ENCODE peak calls at places on chromosomes 16 and 17, in eight cellular contexts. H is esophagus muscularis mucosa, I is adrenal gland, Z is IMR-90, J is transverse colon, A is uterus, U is heart left ventricle, Q is esophagus squamous epithelium. X is an unnamed sample.

GRCh38 chr17:33499025-33499424 is 205.9 kb upstream of the ASIC2 start:
- DNase-seq in Z (no peak), U (no peak), H (no peak), Q (no peak), I (no peak), J (no peak), A (no peak), X (no peak)

GRCh38 chr17:78934681-78935418 is 9.7 kb upstream of the TIMP2 start:
- DNase-seq in I (no peak), J (no peak), Q (no peak), H (no peak), A (no peak), U (no peak), Z (peak), X (peak)

GRCh38 chr17:38539386-38539785 is 66.4 kb downstream of the SRCIN1 start:
- DNase-seq in I (no peak), Q (no peak), J (no peak), H (no peak), Z (no peak), U (no peak), A (no peak), X (no peak)

GRCh38 chr16:35308674-35309073 is 1849.3 kb downstream of the TP53TG3F start:
- DNase-seq in Z (no peak), Q (no peak), U (no peak), H (no peak), I (no peak), J (no peak), A (no peak), X (no peak)

GRCh38 chr17:17911003-17911613 is 61.1 kb downstream of the TOM1L2 start:
- DNase-seq in A (no peak), J (no peak), Q (no peak), Z (no peak), I (no peak), H (no peak), U (no peak), X (no peak)

GRCh38 chr17:7204828-7205461 is 14.7 kb downstream of the DLG4 start:
- DNase-seq in U (peak), I (peak), A (peak), H (peak), Q (peak), Z (peak), J (peak), X (peak)

GRCh38 chr17:43467981-43468541 is 15.7 kb upstream of the DHX8 start:
- DNase-seq in Z (peak), I (peak), U (no peak), H (no peak), A (peak), J (no peak), Q (no peak), X (no peak)

GRCh38 chr17:76672892-76673291 is 29.3 kb upstream of the ST6GALNAC1 start:
- DNase-seq in I (peak), A (no peak), U (no peak), Q (no peak), Z (no peak), H (no peak), J (no peak), X (no peak)

GRCh38 chr17:65588194-65588808 is 26.9 kb upstream of the AXIN2 start:
- DNase-seq in Z (no peak), Q (no peak), A (no peak), U (peak), J (peak), H (no peak), I (peak), X (no peak)

GRCh38 chr17:42000399-42001076 is 16.7 kb downstream of the DNAJC7 start:
- DNase-seq in A (no peak), I (no peak), Z (no peak), J (no peak), H (no peak), Q (no peak), U (no peak), X (no peak)

GRCh38 chr16:14301150-14302030 is 230.3 kb downstream of the MRTFB start:
- DNase-seq in A (peak), J (peak), U (peak), H (no peak), Z (no peak), Q (no peak), I (peak), X (peak)

GRCh38 chr17:77548967-77549366 is 408.2 kb downstream of the SEC14L1 start:
- DNase-seq in J (no peak), A (no peak), U (no peak), Q (no peak), H (no peak), I (no peak), Z (no peak), X (no peak)

GRCh38 chr17:50691550-50692447 is 15.9 kb downstream of the ANKRD40 start:
- DNase-seq in I (no peak), Q (no peak), A (no peak), J (peak), Z (no peak), H (no peak), U (no peak), X (no peak)

GRCh38 chr16:57630931-57631845 is 2.8 kb downstream of the ADGRG1 start:
- DNase-seq in A (no peak), Z (no peak), I (no peak), Q (no peak), U (no peak), H (no peak), J (no peak), X (no peak)

GRCh38 chr16:50271148-50272041 is 5.0 kb downstream of the ADCY7 start:
- DNase-seq in H (no peak), Q (no peak), U (no peak), A (no peak), I (no peak), Z (no peak), J (no peak), X (no peak)

GRCh38 chr17:73757324-73757942 is 113.2 kb upstream of the SDK2 start:
- DNase-seq in U (no peak), Q (no peak), A (no peak), J (no peak), H (no peak), I (no peak), Z (no peak), X (no peak)

GRCh38 chr17:30291571-30292489 is at the start of gene BLMH:
- DNase-seq in A (peak), H (peak), Q (no peak), I (peak), J (peak), U (peak), Z (peak), X (peak)

GRCh38 chr17:42843358-42843934 is 934 bp upstream of the AOC2 start:
- DNase-seq in I (peak), U (no peak), Q (no peak), Z (peak), J (no peak), H (no peak), A (no peak), X (no peak)

GRCh38 chr16:25260416-25260815 is 2.8 kb upstream of the ZKSCAN2 start:
- DNase-seq in Q (no peak), J (no peak), H (no peak), I (no peak), A (no peak), Z (peak), U (no peak), X (no peak)

GRCh38 chr16:50878536-50878935 is 136.7 kb downstream of the CYLD start:
- DNase-seq in J (no peak), A (no peak), H (peak), Q (no peak), U (no peak), Z (no peak), I (no peak), X (no peak)

GRCh38 chr17:75776399-75777242 is 8.0 kb upstream of the UNK start:
- DNase-seq in A (peak), Q (no peak), Z (no peak), U (no peak), J (no peak), H (no peak), I (peak), X (no peak)

GRCh38 chr16:27639588-27640276 is 89.8 kb downstream of the KATNIP start:
- DNase-seq in I (no peak), J (no peak), Z (peak), Q (no peak), H (no peak), A (no peak), U (no peak), X (no peak)

GRCh38 chr17:63095459-63095858 is 129.4 kb downstream of the TANC2 start:
- DNase-seq in Z (peak), U (no peak), J (no peak), I (no peak), A (no peak), Q (no peak), H (no peak), X (no peak)

GRCh38 chr16:84614914-84615813 is 2.7 kb downstream of the COTL1 start:
- DNase-seq in H (no peak), J (no peak), A (no peak), U (no peak), Z (no peak), I (no peak), Q (no peak), X (no peak)

GRCh38 chr17:60604686-60605334 is 4.8 kb downstream of the PPM1D start:
- DNase-seq in Z (peak), I (peak), H (no peak), A (no peak), J (no peak), Q (no peak), U (peak), X (no peak)

GRCh38 chr17:46212634-46213435 is 19.6 kb upstream of the KANSL1 start:
- DNase-seq in I (peak), J (peak), Z (peak), U (peak), A (peak), Q (no peak), H (peak), X (peak)

GRCh38 chr17:68623811-68624210 is 22.6 kb upstream of the FAM20A start:
- DNase-seq in I (no peak), A (no peak), J (no peak), Q (no peak), U (no peak), H (no peak), Z (no peak), X (no peak)

GRCh38 chr16:27491894-27492587 is 57.7 kb downstream of the GTF3C1 start:
- DNase-seq in J (no peak), U (no peak), I (no peak), A (no peak), H (no peak), Z (no peak), Q (no peak), X (no peak)

GRCh38 chr16:9050102-9050830 is 41.2 kb upstream of the HAPSTR1 start:
- DNase-seq in H (no peak), Q (no peak), J (no peak), A (no peak), Z (peak), U (no peak), I (no peak), X (no peak)

GRCh38 chr16:84048306-84048705 is 5.7 kb upstream of the SLC38A8 start:
- DNase-seq in Q (no peak), J (no peak), U (no peak), Z (no peak), A (no peak), I (no peak), H (no peak), X (peak)

GRCh38 chr17:19387921-19388521 is 1.0 kb upstream of the MFAP4 start:
- DNase-seq in Q (no peak), I (no peak), U (no peak), Z (peak), H (no peak), A (no peak), J (no peak), X (no peak)

GRCh38 chr17:65688307-65688706 is 126.9 kb upstream of the AXIN2 start:
- DNase-seq in J (no peak), H (no peak), U (no peak), I (no peak), A (no peak), Q (no peak), Z (no peak), X (no peak)

GRCh38 chr16:78684040-78684611 is 584.7 kb downstream of the WWOX start:
- DNase-seq in Z (peak), J (peak), U (peak), A (peak), I (peak), H (peak), Q (no peak), X (no peak)

GRCh38 chr16:57540906-57541753 is 1.3 kb upstream of the ADGRG5 start:
- DNase-seq in Z (no peak), I (no peak), A (peak), Q (no peak), J (no peak), U (no peak), H (no peak), X (no peak)

GRCh38 chr16:55501549-55502322 is 7.1 kb upstream of the LPCAT2 start:
- DNase-seq in Q (no peak), A (peak), Z (no peak), J (peak), H (no peak), U (no peak), I (no peak), X (no peak)

GRCh38 chr16:84924339-84925091 is 86.8 kb downstream of the ZDHHC7 start:
- DNase-seq in A (peak), U (peak), Z (no peak), J (no peak), I (no peak), Q (no peak), H (no peak), X (peak)

GRCh38 chr17:45729284-45729907 is 54.7 kb upstream of the CRHR1 start:
- DNase-seq in Z (no peak), H (no peak), J (no peak), I (no peak), U (no peak), Q (no peak), A (no peak), X (no peak)

GRCh38 chr16:8589293-8590160 is 784 bp downstream of the TMEM114 start:
- DNase-seq in Z (no peak), H (no peak), J (no peak), A (no peak), I (no peak), U (no peak), Q (no peak), X (no peak)

GRCh38 chr17:64001763-64002529 is 3.8 kb downstream of the PRR29 start:
- DNase-seq in J (no peak), U (peak), H (no peak), Q (no peak), I (peak), A (no peak), Z (peak), X (no peak)

GRCh38 chr17:31787857-31788570 is 71.0 kb downstream of the COPRS start:
- DNase-seq in H (no peak), J (peak), Q (no peak), A (peak), U (no peak), Z (peak), I (no peak), X (peak)

GRCh38 chr17:81557276-81558114 is 5.3 kb upstream of the FAAP100 start:
- DNase-seq in Z (no peak), A (no peak), I (no peak), U (no peak), H (no peak), J (no peak), Q (no peak), X (no peak)
- TF ChIP-seq POLR2A in Z (no peak), A (no peak), I (no peak), U (no peak), H (no peak), J (no peak), Q (no peak), X (no peak)

DNA sequence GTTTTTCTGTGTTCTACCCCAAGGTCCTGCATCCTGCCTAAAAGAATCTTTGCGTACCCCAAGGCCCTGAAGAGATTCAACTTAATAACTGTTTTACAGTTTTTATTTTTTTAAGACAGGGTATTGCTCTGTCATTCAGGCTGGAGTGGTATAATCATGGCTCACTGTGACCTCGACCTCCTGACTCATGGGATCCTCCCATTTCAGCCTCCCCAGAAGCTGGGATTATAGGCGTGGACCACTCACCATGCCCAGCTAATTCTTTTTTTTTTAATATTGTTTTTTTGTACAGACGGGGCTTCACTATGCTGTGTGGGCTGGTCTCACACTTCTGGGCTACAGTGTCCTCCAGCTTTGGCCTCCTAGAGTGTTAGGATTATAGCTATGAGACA is 9.3 kb upstream of the FAAP100 start:
- DNase-seq in J (no peak), A (no peak), U (no peak), Q (no peak), I (no peak), Z (peak), H (no peak), X (no peak)
- H3K27ac ChIP-seq in J (no peak), A (no peak), U (no peak), Q (no peak), I (no peak), Z (no peak), H (no peak), X (no peak)

DNA sequence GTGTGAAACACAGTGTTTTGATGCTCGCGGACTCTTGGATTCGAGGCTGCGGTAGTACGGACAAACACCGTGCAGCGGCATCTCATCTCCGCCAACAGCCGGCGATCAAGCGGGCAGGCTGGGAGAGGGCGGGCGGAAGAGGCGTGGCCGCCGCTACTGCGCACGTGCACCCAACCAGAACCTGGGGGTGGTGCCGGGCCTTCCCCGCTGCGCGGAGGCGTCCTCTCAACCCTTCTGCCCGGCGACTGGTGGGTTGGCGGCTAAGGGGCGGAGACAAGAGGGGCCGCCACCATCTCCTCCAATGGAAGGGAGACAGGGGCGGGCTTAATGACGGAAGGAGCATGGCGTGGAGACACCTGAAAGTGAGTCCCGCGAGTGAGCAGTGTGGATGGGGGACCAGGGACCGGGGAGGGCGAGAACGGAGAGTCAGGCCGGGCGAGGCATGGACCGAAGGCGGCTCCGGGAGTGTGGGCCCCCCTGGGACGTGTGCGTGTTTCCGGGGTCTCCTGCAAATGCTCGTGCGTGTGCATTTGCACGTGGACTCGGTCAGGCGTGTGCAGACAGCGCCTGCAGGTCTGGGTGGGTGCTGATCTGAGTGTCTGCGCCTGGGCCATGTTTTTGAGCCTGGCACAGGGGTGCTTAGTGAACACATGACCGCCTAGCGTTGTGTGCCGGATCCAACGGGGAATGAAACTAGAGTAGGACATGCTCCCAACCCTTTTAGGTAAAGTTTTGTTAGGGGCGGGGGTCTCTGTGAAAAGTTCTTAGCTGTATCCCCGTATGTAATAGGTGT is at the start of gene DHODH:
- DNase-seq in J (peak), Q (peak), H (peak), I (peak), U (peak), A (peak), Z (peak), X (peak)
- TF ChIP-seq POLR2A in J (peak), Q (no peak), H (peak), I (peak), U (no peak), A (peak), Z (no peak), X (peak)

DNA sequence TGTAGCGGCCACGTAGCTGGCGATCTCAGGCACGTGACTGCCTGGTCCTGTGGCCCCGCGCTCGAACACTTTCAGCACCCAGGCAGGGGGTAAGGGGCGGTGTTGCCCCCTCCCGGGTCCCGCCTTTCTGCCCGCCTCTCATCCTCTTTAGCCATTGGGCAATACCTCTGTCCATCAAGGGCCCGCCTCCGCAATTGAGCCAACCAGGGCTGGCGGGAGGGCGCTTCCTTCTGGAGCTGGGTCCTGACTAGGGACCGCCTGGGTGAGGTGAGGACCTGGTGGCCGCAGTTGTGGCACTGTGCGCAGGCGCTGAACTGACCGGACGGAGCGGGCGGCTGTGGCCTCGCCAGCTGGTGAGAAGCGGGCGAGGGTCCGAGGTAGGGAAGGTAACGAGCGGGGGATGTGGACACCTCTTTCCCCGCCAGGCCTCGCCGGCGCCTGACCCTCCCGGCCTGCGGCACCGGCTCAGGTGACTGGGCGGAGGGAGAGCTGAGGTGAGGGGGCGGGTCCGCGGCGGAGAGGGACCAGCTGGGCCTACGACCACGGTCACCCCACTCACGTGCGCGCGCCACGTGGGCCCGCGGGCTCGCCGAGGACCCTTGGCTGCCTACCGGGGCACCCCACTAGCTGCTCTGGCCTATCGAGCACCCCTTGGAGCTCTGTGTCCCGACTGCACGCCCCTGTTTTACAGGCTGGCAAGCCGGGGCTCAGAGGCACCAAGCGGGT is at the start of gene PDP2:
- DNase-seq in I (peak), A (peak), H (peak), U (peak), Z (peak), J (peak), Q (peak), X (peak)
- H3K27ac ChIP-seq in I (peak), A (peak), H (peak), U (peak), Z (peak), J (peak), Q (peak), X (peak)

DNA sequence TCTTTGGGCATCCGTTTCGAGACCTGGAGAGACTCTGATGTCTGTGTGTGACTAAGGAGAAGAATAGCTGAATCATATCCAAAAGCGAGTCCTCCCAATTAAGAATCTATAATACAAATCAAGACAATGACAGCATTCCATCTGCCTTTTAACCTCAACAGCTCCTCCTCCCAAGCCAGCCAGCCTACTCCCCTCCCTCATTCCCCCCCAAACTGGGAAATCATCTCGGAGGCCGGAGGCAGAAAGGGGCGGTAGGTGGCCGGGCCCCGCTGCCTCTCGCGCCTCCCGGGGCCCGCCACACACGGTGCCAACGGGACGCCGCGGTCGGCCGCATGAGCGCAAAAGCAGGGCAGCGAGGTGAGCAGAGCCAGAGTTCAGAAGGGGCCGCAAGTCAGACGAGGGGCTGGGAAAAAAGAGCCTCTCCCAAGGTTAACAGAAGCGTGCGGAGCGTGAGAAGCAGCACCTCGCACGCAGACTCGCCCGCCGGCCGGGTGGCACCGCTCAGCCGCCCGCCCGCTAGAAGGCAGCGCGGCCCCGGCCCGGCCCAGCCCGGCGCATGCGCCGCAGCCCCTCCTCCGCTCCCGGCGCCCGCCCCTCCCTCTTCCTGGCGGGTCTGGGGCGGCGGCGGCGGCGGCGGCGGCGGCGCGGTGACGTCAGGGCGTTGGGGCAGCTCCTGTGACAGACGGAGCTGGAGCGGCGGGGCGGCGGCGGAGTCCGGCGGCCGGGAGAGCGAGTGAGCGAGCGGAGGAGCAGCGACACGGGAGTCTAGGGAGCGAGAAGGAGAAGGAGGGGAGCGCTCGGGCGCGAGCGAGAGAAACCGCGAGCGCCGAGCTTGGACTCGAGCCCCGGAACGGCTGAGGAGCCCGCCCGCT is at the start of gene PAFAH1B1:
- DNase-seq in J (peak), Q (peak), U (peak), I (peak), A (peak), Z (peak), H (peak), X (peak)
- TF ChIP-seq POLR2A in J (peak), Q (no peak), U (no peak), I (peak), A (peak), Z (peak), H (peak), X (peak)

X was measured in ovary.